ENCODE peak calls at places on chromosome 6, in eight cellular contexts. B is H1, I is keratinocyte, U is GM23248, H is HCT116, J is neural progenitor cell, L is PC-3, K is HepG2. N is an unnamed sample.

GRCh38 chr6:112296122-112296521 is 41.8 kb upstream of the LAMA4 start:
- DNase-seq in U (peak; percentile 90), J (peak; percentile 57), I (no peak), H (peak; percentile 27), K (peak; percentile 32), L (peak; percentile 56), B (no peak), N (peak; percentile 76)

GRCh38 chr6:7809346-7809745 is 83.4 kb downstream of the BMP6 start:
- DNase-seq in U (no peak), I (no peak), K (no peak), L (no peak), H (no peak), J (no peak), B (no peak), N (no peak)

GRCh38 chr6:88804701-88805100 is 158.7 kb downstream of the RNGTT start:
- DNase-seq in L (no peak), B (no peak), K (no peak), J (no peak), U (peak; percentile 20), I (no peak), H (no peak), N (no peak)

GRCh38 chr6:142633317-142633716 is 311.7 kb downstream of the HIVEP2 start:
- DNase-seq in B (no peak), I (no peak), H (no peak), L (no peak), K (no peak), U (no peak), J (no peak), N (no peak)

GRCh38 chr6:157530126-157530525 is 149.1 kb downstream of the ZDHHC14 start:
- DNase-seq in I (no peak), J (no peak), U (no peak), L (no peak), B (no peak), K (no peak), H (no peak), N (no peak)

GRCh38 chr6:96724641-96725040 is 112.6 kb downstream of the GPR63 start:
- DNase-seq in H (no peak), L (no peak), U (no peak), B (no peak), J (peak; percentile 8), K (no peak), I (no peak), N (no peak)

GRCh38 chr6:166640342-166641043 is 13.4 kb upstream of the RPS6KA2 start:
- DNase-seq in I (no peak), U (no peak), L (no peak), K (no peak), B (no peak), J (no peak), H (no peak), N (no peak)

GRCh38 chr6:140043357-140043756 is 668.9 kb upstream of the CITED2 start:
- DNase-seq in L (peak; percentile 92), B (no peak), I (peak; percentile 95), J (no peak), K (no peak), H (peak; percentile 91), U (peak; percentile 92), N (peak; percentile 96)

GRCh38 chr6:34190504-34191122 is 44.7 kb upstream of the GRM4 start:
- DNase-seq in K (no peak), U (no peak), I (no peak), B (no peak), L (no peak), H (no peak), J (no peak), N (no peak)

GRCh38 chr6:35016417-35017221 is 124.5 kb downstream of the TCP11 start:
- DNase-seq in H (no peak), K (no peak), J (no peak), L (no peak), B (no peak), U (peak; percentile 63), I (no peak), N (no peak)

GRCh38 chr6:158770533-158770932 is 48.6 kb downstream of the EZR start:
- DNase-seq in K (no peak), I (no peak), H (no peak), L (no peak), B (no peak), J (no peak), U (no peak), N (no peak)

GRCh38 chr6:144064402-144064830 is 31.0 kb downstream of the SF3B5 start:
- DNase-seq in J (peak; percentile 70), H (no peak), U (peak; percentile 43), K (no peak), B (no peak), L (no peak), I (no peak), N (no peak)

GRCh38 chr6:66326228-66326627 is 619.2 kb upstream of the EYS start:
- DNase-seq in J (no peak), H (no peak), I (no peak), B (no peak), K (no peak), U (no peak), L (peak; percentile 86), N (no peak)

GRCh38 chr6:142523485-142523884 is 221.7 kb downstream of the ADGRG6 start:
- DNase-seq in I (no peak), K (no peak), H (no peak), B (no peak), L (peak; percentile 5), U (no peak), J (no peak), N (no peak)

GRCh38 chr6:27178001-27178730 is 69.3 kb upstream of the PRSS16 start:
- DNase-seq in L (peak; percentile 86), H (peak; percentile 22), J (peak; percentile 79), K (peak; percentile 51), B (no peak), I (no peak), U (peak; percentile 83), N (peak; percentile 80)

DNA sequence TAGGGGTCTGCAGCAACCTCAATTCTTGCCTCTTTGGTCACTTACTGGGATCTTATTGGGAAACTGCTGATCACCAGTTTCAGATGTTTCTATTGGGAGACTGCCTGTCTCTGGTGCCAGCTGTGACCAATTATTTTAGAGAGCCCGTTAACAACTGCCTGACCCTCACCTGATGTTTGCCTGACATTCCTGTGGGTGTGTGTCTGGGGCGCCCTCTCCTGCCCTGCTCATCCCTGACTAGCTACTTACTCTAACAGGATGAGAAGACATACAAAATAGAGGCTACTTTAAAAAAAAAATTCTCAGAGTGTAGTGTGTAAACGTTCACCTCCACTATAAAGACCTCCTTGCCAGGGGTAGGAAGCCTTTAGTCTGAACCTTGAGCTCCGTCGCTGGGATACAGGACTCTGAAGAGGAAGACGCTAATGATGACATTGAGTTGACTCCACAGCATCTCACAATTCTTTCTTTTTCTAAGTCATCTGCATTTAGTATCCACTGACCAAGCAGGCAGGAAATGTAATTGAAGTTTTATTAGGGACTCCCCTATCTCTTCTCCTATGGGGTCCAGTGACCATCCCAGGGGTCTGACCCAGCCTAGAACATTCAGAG is 54.6 kb upstream of the DDR1 start:
- DNase-seq in B (no peak), J (peak; percentile 32), K (peak; percentile 63), U (no peak), L (peak; percentile 14), I (no peak), H (no peak), N (no peak)
- H2AFZ ChIP-seq in B (no peak overlapping the region), J (no peak overlapping the region), K (peak overlapping the region; percentile 28), U (no peak overlapping the region), L (no peak overlapping the region), I (no peak overlapping the region), H (no peak overlapping the region), N (no peak overlapping the region)

DNA sequence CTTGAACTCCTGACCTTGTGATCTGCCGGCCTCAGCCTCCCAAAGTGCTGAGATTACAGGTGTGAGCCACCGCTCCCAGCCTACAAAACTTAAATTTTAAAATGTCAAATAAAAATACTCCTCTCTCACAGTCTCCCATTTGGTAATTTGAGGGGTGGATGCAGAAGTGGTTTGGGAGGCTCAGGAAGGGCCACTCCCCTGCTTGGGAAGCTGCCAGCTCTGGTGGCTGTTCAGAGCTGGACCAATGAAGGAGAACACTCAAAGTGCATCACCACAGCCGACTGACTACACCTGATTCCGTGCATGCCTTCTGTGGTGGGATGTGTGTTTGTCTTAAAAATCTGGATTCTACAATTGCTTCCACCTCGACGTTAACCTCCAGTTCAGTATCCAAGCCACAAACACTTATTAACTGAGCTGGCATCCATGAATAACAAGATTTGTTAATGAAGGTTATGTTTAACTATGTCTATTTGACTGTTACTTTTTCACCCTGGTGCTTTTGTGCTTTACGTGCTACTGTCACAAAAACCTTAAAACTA is 137.3 kb downstream of the FOXC1 start:
- DNase-seq in B (no peak), I (no peak), H (no peak), J (no peak), L (no peak), U (no peak), K (no peak), N (no peak)
- TF ChIP-seq EZH2 in B (no peak), I (no peak), H (no peak), J (no peak), L (no peak), U (no peak), K (no peak), N (no peak)

GRCh38 chr6:68638225-68638900 is 3.3 kb downstream of the ADGRB3 start:
- DNase-seq in H (no peak), K (peak; percentile 9), L (peak; percentile 40), I (no peak), B (no peak), U (peak; percentile 49), J (peak; percentile 43), N (no peak)

GRCh38 chr6:68640506-68640875 is 5.4 kb downstream of the ADGRB3 start:
- DNase-seq in H (no peak), I (no peak), U (no peak), K (no peak), L (no peak), B (no peak), J (no peak), N (no peak)

GRCh38 chr6:68641172-68641571 is 6.1 kb downstream of the ADGRB3 start:
- DNase-seq in J (no peak), U (no peak), L (no peak), H (no peak), I (no peak), B (no peak), K (no peak), N (no peak)

GRCh38 chr6:68639211-68639610 is 4.1 kb downstream of the ADGRB3 start:
- DNase-seq in U (no peak), K (no peak), J (peak; percentile 27), B (no peak), I (no peak), H (no peak), L (no peak), N (no peak)

DNA sequence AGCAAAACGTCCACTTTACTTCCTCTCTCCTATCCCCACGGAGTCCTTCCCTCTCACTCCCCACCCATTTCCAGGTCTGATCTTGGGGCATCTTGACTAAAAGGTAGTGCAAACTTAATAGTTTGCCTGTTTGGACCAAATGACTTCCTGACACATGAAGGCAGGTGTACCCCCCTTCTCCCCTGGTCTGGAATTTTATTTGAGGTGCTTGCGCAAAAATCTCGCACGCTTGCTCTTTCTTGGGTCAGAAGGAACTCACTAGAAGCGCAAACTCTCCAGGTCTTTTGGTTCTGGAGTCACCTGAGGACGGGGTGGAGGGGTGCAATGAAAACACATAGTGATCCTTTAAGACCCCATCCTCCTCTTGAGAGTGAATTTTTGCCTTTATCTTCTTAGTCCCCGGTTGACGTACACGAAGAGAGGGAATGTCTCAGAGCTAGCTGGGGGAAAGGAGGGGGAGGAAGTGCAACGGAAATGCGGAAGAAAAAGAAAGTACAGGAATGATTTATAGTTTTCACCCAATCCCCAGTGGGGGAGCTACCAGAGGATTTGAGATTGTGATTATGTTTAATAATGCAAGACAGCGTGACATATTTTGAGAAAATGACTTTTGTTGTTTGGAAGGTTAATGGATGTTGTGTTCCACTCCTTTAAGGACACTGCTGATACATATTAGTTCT is 4.9 kb downstream of the ADGRB3 start:
- DNase-seq in J (no peak), H (no peak), I (no peak), U (no peak), K (no peak), L (no peak), B (no peak), N (no peak)
- H2AFZ ChIP-seq in J (peak overlapping the region; percentile 60), H (no peak overlapping the region), I (peak overlapping the region; percentile 49), U (peak overlapping the region; percentile 46), K (no peak overlapping the region), L (peak overlapping the region; percentile 63), B (peak overlapping the region; percentile 60), N (no peak overlapping the region)

GRCh38 chr6:1616556-1617463 is 7.1 kb downstream of the FOXC1 start:
- DNase-seq in L (no peak), B (no peak), U (no peak), H (no peak), K (no peak), I (no peak), J (peak; percentile 26), N (no peak)
- TF ChIP-seq EZH2 in L (no peak), B (no peak), U (no peak), H (no peak), K (no peak), I (no peak), J (no peak), N (no peak)

N was measured in PC-9.